ENCODE peak calls at places on chromosomes 11 and 22, in eight cellular contexts. One of them, this sample, is unnamed.

GRCh38 chr11:95588821-95589220 is 200.8 kb downstream of the FAM76B start:
- DNase-seq in body of pancreas: no peak
- DNase-seq in A549: no peak
- DNase-seq in H54: no peak
- DNase-seq in transverse colon: no peak
- DNase-seq in K562: no peak
- DNase-seq in adrenal gland: no peak
- DNase-seq in heart left ventricle: no peak
- DNase-seq in this sample: no peak

GRCh38 chr22:40377931-40378330 is 7.5 kb downstream of the SGSM3 start:
- DNase-seq in body of pancreas: no peak
- DNase-seq in A549: no peak
- DNase-seq in H54: no peak
- DNase-seq in transverse colon: no peak
- DNase-seq in K562: no peak
- DNase-seq in adrenal gland: no peak
- DNase-seq in heart left ventricle: no peak
- DNase-seq in this sample: no peak

GRCh38 chr11:126669416-126669815 is 313.9 kb downstream of the ST3GAL4 start:
- DNase-seq in body of pancreas: no peak
- DNase-seq in A549: no peak
- DNase-seq in H54: no peak
- DNase-seq in transverse colon: no peak
- DNase-seq in K562: no peak
- DNase-seq in adrenal gland: no peak
- DNase-seq in heart left ventricle: no peak
- DNase-seq in this sample: no peak

GRCh38 chr11:68841718-68842426 is at the start of gene CPT1A:
- DNase-seq in body of pancreas: peak
- DNase-seq in A549: peak
- DNase-seq in H54: peak
- DNase-seq in transverse colon: peak
- DNase-seq in K562: peak
- DNase-seq in adrenal gland: peak
- DNase-seq in heart left ventricle: peak
- DNase-seq in this sample: peak

GRCh38 chr22:45468872-45469572 is 33.7 kb upstream of the FBLN1 start:
- DNase-seq in body of pancreas: no peak
- DNase-seq in A549: no peak
- DNase-seq in H54: no peak
- DNase-seq in transverse colon: no peak
- DNase-seq in K562: no peak
- DNase-seq in adrenal gland: no peak
- DNase-seq in heart left ventricle: no peak
- DNase-seq in this sample: no peak

GRCh38 chr22:46914916-46915894 is 152.8 kb downstream of the TBC1D22A start:
- DNase-seq in body of pancreas: no peak
- DNase-seq in A549: no peak
- DNase-seq in H54: no peak
- DNase-seq in transverse colon: no peak
- DNase-seq in K562: no peak
- DNase-seq in adrenal gland: no peak
- DNase-seq in heart left ventricle: no peak
- DNase-seq in this sample: no peak

GRCh38 chr11:73869234-73869949 is 7.3 kb downstream of the COA4 start:
- DNase-seq in body of pancreas: no peak
- DNase-seq in A549: peak
- DNase-seq in H54: no peak
- DNase-seq in transverse colon: peak
- DNase-seq in K562: no peak
- DNase-seq in adrenal gland: peak
- DNase-seq in heart left ventricle: no peak
- DNase-seq in this sample: no peak

GRCh38 chr11:104946907-104947306 is 21.5 kb downstream of the CASP4 start:
- DNase-seq in body of pancreas: no peak
- DNase-seq in A549: peak
- DNase-seq in H54: no peak
- DNase-seq in transverse colon: no peak
- DNase-seq in K562: peak
- DNase-seq in adrenal gland: no peak
- DNase-seq in heart left ventricle: no peak
- DNase-seq in this sample: no peak

GRCh38 chr11:126115253-126115540 is 52.5 kb upstream of the CDON start:
- DNase-seq in body of pancreas: peak
- DNase-seq in A549: no peak
- DNase-seq in H54: no peak
- DNase-seq in transverse colon: peak
- DNase-seq in K562: no peak
- DNase-seq in adrenal gland: peak
- DNase-seq in heart left ventricle: peak
- DNase-seq in this sample: peak

GRCh38 chr11:126634963-126635362 is 279.5 kb downstream of the ST3GAL4 start:
- DNase-seq in body of pancreas: no peak
- DNase-seq in A549: no peak
- DNase-seq in H54: no peak
- DNase-seq in transverse colon: no peak
- DNase-seq in K562: no peak
- DNase-seq in adrenal gland: no peak
- DNase-seq in heart left ventricle: no peak
- DNase-seq in this sample: no peak

GRCh38 chr11:57095896-57096295 is 85.9 kb upstream of the LRRC55 start:
- DNase-seq in body of pancreas: no peak
- DNase-seq in A549: no peak
- DNase-seq in H54: no peak
- DNase-seq in transverse colon: no peak
- DNase-seq in K562: no peak
- DNase-seq in adrenal gland: no peak
- DNase-seq in heart left ventricle: no peak
- DNase-seq in this sample: no peak

GRCh38 chr11:80849253-80849652 is 1408.4 kb upstream of the TENM4 start:
- DNase-seq in body of pancreas: no peak
- DNase-seq in A549: no peak
- DNase-seq in H54: no peak
- DNase-seq in transverse colon: no peak
- DNase-seq in K562: no peak
- DNase-seq in adrenal gland: no peak
- DNase-seq in heart left ventricle: no peak
- DNase-seq in this sample: no peak

GRCh38 chr22:49163258-49163959 is 664.3 kb downstream of the BRD1 start:
- DNase-seq in body of pancreas: no peak
- DNase-seq in A549: no peak
- DNase-seq in H54: no peak
- DNase-seq in transverse colon: no peak
- DNase-seq in K562: no peak
- DNase-seq in adrenal gland: no peak
- DNase-seq in heart left ventricle: no peak
- DNase-seq in this sample: no peak

GRCh38 chr11:134850566-134850965 is 438.5 kb upstream of the B3GAT1 start:
- DNase-seq in body of pancreas: no peak
- DNase-seq in A549: no peak
- DNase-seq in H54: no peak
- DNase-seq in transverse colon: no peak
- DNase-seq in K562: no peak
- DNase-seq in adrenal gland: no peak
- DNase-seq in heart left ventricle: no peak
- DNase-seq in this sample: no peak

GRCh38 chr22:41830174-41830573 is 2.7 kb upstream of the SREBF2 start:
- DNase-seq in body of pancreas: no peak
- DNase-seq in A549: no peak
- DNase-seq in H54: no peak
- DNase-seq in transverse colon: no peak
- DNase-seq in K562: no peak
- DNase-seq in adrenal gland: no peak
- DNase-seq in heart left ventricle: no peak
- DNase-seq in this sample: no peak

GRCh38 chr11:100849009-100849913 is 162.2 kb downstream of the ARHGAP42 start:
- DNase-seq in body of pancreas: no peak
- DNase-seq in A549: peak
- DNase-seq in H54: no peak
- DNase-seq in transverse colon: no peak
- DNase-seq in K562: no peak
- DNase-seq in adrenal gland: no peak
- DNase-seq in heart left ventricle: no peak
- DNase-seq in this sample: no peak

DNA sequence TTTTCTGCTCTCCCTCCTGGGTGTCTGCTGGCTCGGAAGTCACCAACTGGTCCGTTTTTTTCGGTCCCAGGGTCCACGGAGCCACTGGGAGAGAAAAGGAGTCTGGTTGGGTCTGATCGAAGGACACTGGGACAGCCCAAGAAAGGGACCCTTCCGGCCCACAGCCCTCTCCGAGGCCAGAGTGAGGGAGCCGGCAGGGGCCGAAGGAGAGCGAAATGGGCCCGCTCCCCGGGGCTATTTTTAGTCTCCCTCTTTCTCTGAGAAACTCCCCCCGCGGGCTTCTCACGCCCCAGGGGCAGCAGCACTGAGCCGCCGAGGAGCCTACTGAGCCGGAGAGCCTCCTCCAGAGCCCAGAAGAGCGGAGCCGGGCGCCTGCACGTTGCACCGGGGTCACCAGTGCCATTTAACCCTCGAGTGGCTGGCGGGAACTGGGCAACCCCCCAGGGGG is 1.9 kb downstream of the ESAM start:
- DNase-seq in body of pancreas: no peak
- DNase-seq in A549: no peak
- DNase-seq in H54: no peak
- DNase-seq in transverse colon: no peak
- DNase-seq in K562: no peak
- DNase-seq in adrenal gland: no peak
- DNase-seq in heart left ventricle: peak
- DNase-seq in this sample: no peak
- TF ChIP-seq POLR2A in body of pancreas: no peak
- TF ChIP-seq POLR2A in A549: no peak
- TF ChIP-seq POLR2A in H54: no peak
- TF ChIP-seq POLR2A in transverse colon: no peak
- TF ChIP-seq POLR2A in K562: no peak
- TF ChIP-seq POLR2A in adrenal gland: no peak
- TF ChIP-seq POLR2A in heart left ventricle: no peak
- TF ChIP-seq POLR2A in this sample: no peak

GRCh38 chr11:113314389-113315301 is at the start of gene TTC12:
- DNase-seq in body of pancreas: peak
- DNase-seq in A549: peak
- DNase-seq in H54: peak
- DNase-seq in transverse colon: peak
- DNase-seq in K562: peak
- DNase-seq in adrenal gland: peak
- DNase-seq in heart left ventricle: peak
- DNase-seq in this sample: peak
- TF ChIP-seq POLR2A in body of pancreas: peak
- TF ChIP-seq POLR2A in A549: peak
- TF ChIP-seq POLR2A in H54: peak
- TF ChIP-seq POLR2A in transverse colon: peak
- TF ChIP-seq POLR2A in K562: peak
- TF ChIP-seq POLR2A in adrenal gland: peak
- TF ChIP-seq POLR2A in heart left ventricle: no peak
- TF ChIP-seq POLR2A in this sample: peak

DNA sequence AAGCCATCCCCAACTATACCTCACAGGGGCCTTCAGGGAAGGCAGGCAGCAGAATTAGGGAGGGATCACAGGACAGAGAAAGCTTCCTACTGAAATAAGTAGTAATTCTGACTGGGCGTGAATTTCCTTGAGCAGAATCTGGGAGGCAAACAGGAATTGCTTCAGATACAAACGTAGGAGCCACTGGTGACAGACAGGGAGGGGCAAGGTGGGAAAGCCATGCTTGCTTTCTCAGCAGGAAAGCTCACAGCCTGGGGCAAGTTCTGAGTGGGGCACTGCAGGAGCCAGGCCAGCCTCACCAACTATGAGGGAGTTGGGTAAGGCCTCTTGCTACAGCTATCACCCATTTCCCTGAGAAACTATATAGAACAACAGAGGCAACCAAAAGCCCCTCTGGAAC is 43.6 kb downstream of the ARHGAP32 start:
- DNase-seq in body of pancreas: no peak
- DNase-seq in A549: peak
- DNase-seq in H54: no peak
- DNase-seq in transverse colon: no peak
- DNase-seq in K562: no peak
- DNase-seq in adrenal gland: no peak
- DNase-seq in heart left ventricle: no peak
- DNase-seq in this sample: no peak
- TF ChIP-seq POLR2A in body of pancreas: no peak
- TF ChIP-seq POLR2A in A549: no peak
- TF ChIP-seq POLR2A in H54: no peak
- TF ChIP-seq POLR2A in transverse colon: no peak
- TF ChIP-seq POLR2A in K562: no peak
- TF ChIP-seq POLR2A in adrenal gland: no peak
- TF ChIP-seq POLR2A in heart left ventricle: no peak
- TF ChIP-seq POLR2A in this sample: no peak

GRCh38 chr22:22097727-22098228 is 115.2 kb upstream of the TOP3B start:
- DNase-seq in body of pancreas: no peak
- DNase-seq in A549: no peak
- DNase-seq in H54: no peak
- DNase-seq in transverse colon: no peak
- DNase-seq in K562: no peak
- DNase-seq in adrenal gland: no peak
- DNase-seq in heart left ventricle: no peak
- DNase-seq in this sample: no peak

GRCh38 chr22:22094921-22095320 is 112.3 kb upstream of the TOP3B start:
- DNase-seq in body of pancreas: no peak
- DNase-seq in A549: no peak
- DNase-seq in H54: no peak
- DNase-seq in transverse colon: no peak
- DNase-seq in K562: no peak
- DNase-seq in adrenal gland: no peak
- DNase-seq in heart left ventricle: no peak
- DNase-seq in this sample: no peak

GRCh38 chr22:22099194-22099486 is 116.6 kb upstream of the TOP3B start:
- DNase-seq in body of pancreas: no peak
- DNase-seq in A549: no peak
- DNase-seq in H54: no peak
- DNase-seq in transverse colon: no peak
- DNase-seq in K562: no peak
- DNase-seq in adrenal gland: no peak
- DNase-seq in heart left ventricle: no peak
- DNase-seq in this sample: no peak

GRCh38 chr22:22099833-22100812 is 117.5 kb upstream of the TOP3B start:
- DNase-seq in body of pancreas: no peak
- DNase-seq in A549: no peak
- DNase-seq in H54: no peak
- DNase-seq in transverse colon: no peak
- DNase-seq in K562: no peak
- DNase-seq in adrenal gland: no peak
- DNase-seq in heart left ventricle: no peak
- DNase-seq in this sample: no peak

DNA sequence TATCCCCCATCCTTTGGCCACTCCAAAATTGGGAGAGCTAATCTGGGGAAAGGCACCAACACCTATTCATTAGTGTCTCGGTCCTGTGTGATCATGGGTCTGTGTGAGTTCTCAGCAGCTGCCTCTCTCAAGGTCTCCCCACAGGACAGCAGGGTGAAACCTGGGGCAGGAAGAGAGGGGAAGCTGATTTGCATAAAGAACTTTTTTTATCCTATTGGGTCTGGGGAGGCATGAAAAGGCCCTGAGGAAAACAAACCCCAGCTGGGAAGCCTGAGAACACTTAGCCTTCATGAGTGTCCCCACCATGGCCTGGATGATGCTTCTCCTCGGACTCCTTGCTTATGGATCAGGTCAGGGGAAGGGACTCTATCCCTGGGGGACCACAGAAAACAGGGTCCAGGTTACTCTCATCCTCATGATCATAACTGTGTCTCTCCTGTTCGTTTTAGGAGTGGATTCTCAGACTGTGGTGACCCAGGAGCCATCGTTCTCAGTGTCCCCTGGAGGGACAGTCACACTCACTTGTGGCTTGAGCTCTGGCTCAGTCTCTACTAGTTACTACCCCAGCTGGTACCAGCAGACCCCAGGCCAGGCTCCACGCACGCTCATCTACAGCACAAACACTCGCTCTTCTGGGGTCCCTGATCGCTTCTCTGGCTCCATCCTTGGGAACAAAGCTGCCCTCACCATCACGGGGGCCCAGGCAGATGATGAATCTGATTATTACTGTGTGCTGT is 116.0 kb upstream of the TOP3B start:
- DNase-seq in body of pancreas: no peak
- DNase-seq in A549: no peak
- DNase-seq in H54: no peak
- DNase-seq in transverse colon: no peak
- DNase-seq in K562: no peak
- DNase-seq in adrenal gland: no peak
- DNase-seq in heart left ventricle: no peak
- DNase-seq in this sample: no peak
- TF ChIP-seq POLR2A in body of pancreas: no peak
- TF ChIP-seq POLR2A in A549: no peak
- TF ChIP-seq POLR2A in H54: no peak
- TF ChIP-seq POLR2A in transverse colon: no peak
- TF ChIP-seq POLR2A in K562: no peak
- TF ChIP-seq POLR2A in adrenal gland: no peak
- TF ChIP-seq POLR2A in heart left ventricle: no peak
- TF ChIP-seq POLR2A in this sample: no peak